ENCODE peak calls at places on chromosomes 2 and 18, in seven cellular contexts. H, K, R, X, N, O and U are unnamed samples.

GRCh38 chr2:179098080-179098689 is 48.2 kb upstream of the CCDC141 start:
- DNase-seq in N (no peak), H (no peak), O (no peak), X (no peak), K (no peak), R (no peak), U (no peak)

GRCh38 chr2:236871500-236872001 is 214.1 kb upstream of the COPS8 start:
- DNase-seq in K (no peak), H (peak), N (no peak), X (no peak), R (peak), O (peak), U (peak)

GRCh38 chr18:9987355-9987754 is 73.5 kb downstream of the VAPA start:
- DNase-seq in H (no peak), X (no peak), R (no peak), N (no peak), K (no peak), O (no peak), U (no peak)

GRCh38 chr2:15729709-15730544 is 138.3 kb downstream of the DDX1 start:
- DNase-seq in H (no peak), K (no peak), N (no peak), R (peak), X (no peak), O (no peak), U (no peak)

GRCh38 chr18:50751490-50751889 is 68.3 kb downstream of the MRO start:
- DNase-seq in O (no peak), R (no peak), H (no peak), N (no peak), K (no peak), X (no peak), U (no peak)

GRCh38 chr18:42486296-42486695 is 531.3 kb downstream of the PIK3C3 start:
- DNase-seq in R (no peak), X (no peak), O (no peak), K (no peak), H (no peak), N (no peak), U (no peak)

GRCh38 chr2:237629188-237629534 is 1.8 kb downstream of the LRRFIP1 start:
- DNase-seq in K (no peak), X (no peak), H (no peak), R (peak), O (no peak), N (no peak), U (no peak)

GRCh38 chr2:72765997-72766609 is 59.7 kb downstream of the EXOC6B start:
- DNase-seq in R (no peak), O (no peak), X (no peak), K (no peak), H (peak), N (no peak), U (no peak)

GRCh38 chr18:11245889-11246288 is 96.5 kb upstream of the PIEZO2 start:
- DNase-seq in K (no peak), H (no peak), N (no peak), O (peak), R (peak), X (no peak), U (no peak)

GRCh38 chr2:48200591-48201293 is 294.4 kb upstream of the FBXO11 start:
- DNase-seq in H (no peak), K (no peak), O (no peak), N (no peak), X (no peak), R (no peak), U (no peak)

GRCh38 chr2:187115627-187116026 is 266.7 kb upstream of the ZSWIM2 start:
- DNase-seq in O (no peak), H (no peak), X (no peak), N (no peak), R (no peak), K (no peak), U (no peak)

GRCh38 chr2:186570587-186570986 is 19.3 kb upstream of the ITGAV start:
- DNase-seq in R (peak), N (no peak), H (peak), K (no peak), O (no peak), X (no peak), U (peak)

GRCh38 chr2:20198001-20198400 is 26.9 kb downstream of the SDC1 start:
- DNase-seq in K (peak), H (no peak), R (no peak), O (no peak), N (no peak), X (no peak), U (no peak)